ENCODE peak calls at places on chromosomes 2 and 18, in seven cellular contexts. X, Q, F, Y, T, L and M are unnamed samples.

GRCh38 chr2:130737592-130737991 is 8.7 kb downstream of the GPR148 start:
- DNase-seq in L (no peak), Y (no peak), T (no peak), F (no peak), Q (no peak), X (no peak), M (no peak)

GRCh38 chr2:3198119-3198518 is 179.5 kb downstream of the EIPR1 start:
- DNase-seq in X (no peak), Q (peak), F (no peak), Y (no peak), T (no peak), L (peak), M (no peak)

GRCh38 chr2:156841321-156841720 is 405.1 kb downstream of the GPD2 start:
- DNase-seq in T (no peak), Q (no peak), F (no peak), X (no peak), Y (no peak), L (no peak), M (no peak)

GRCh38 chr2:84830095-84830494 is 50.8 kb downstream of the TRABD2A start:
- DNase-seq in F (no peak), X (no peak), L (no peak), Q (no peak), Y (no peak), T (peak), M (no peak)

GRCh38 chr2:19653336-19653908 is 248.4 kb downstream of the TTC32 start:
- DNase-seq in X (no peak), Q (no peak), Y (no peak), T (no peak), L (no peak), F (no peak), M (no peak)

GRCh38 chr2:69830045-69830905 is 815 bp downstream of the GMCL1 start:
- DNase-seq in T (peak), Y (no peak), X (no peak), Q (peak), L (peak), F (peak), M (peak)

GRCh38 chr2:232882085-232882484 is 12.0 kb downstream of the SNORC start:
- DNase-seq in T (no peak), Y (no peak), F (no peak), L (no peak), Q (peak), X (no peak), M (no peak)

GRCh38 chr2:222038086-222038802 is 260.6 kb downstream of the PAX3 start:
- DNase-seq in X (peak), Q (peak), L (no peak), T (peak), F (peak), Y (peak), M (no peak)

GRCh38 chr2:40230717-40231300 is 221.1 kb downstream of the SLC8A1 start:
- DNase-seq in F (no peak), Q (no peak), T (no peak), X (no peak), Y (no peak), L (no peak), M (no peak)

GRCh38 chr18:54612237-54612636 is 21.2 kb downstream of the DYNAP start:
- DNase-seq in F (no peak), T (no peak), Q (no peak), X (no peak), Y (no peak), L (no peak), M (no peak)

GRCh38 chr2:231563378-231563961 is 29.2 kb upstream of the TEX44 start:
- DNase-seq in L (peak), F (no peak), T (peak), X (peak), Y (peak), Q (peak), M (no peak)

GRCh38 chr18:31454066-31454708 is 6.6 kb downstream of the DSG3 start:
- DNase-seq in F (no peak), T (peak), L (no peak), Q (no peak), Y (no peak), X (peak), M (no peak)

GRCh38 chr2:238968616-238969394 is 120.9 kb downstream of the TWIST2 start:
- DNase-seq in F (no peak), T (no peak), Q (peak), Y (no peak), X (no peak), L (no peak), M (no peak)

GRCh38 chr2:12884713-12885282 is 168.1 kb downstream of the TRIB2 start:
- DNase-seq in F (no peak), T (peak), L (no peak), Y (no peak), X (peak), Q (no peak), M (no peak)

GRCh38 chr2:27756544-27757498 is 14.7 kb upstream of the MRPL33 start:
- DNase-seq in X (no peak), F (no peak), T (no peak), Y (no peak), L (no peak), Q (no peak), M (no peak)

GRCh38 chr18:13492314-13492713 is 234.0 kb downstream of the FAM210A start:
- DNase-seq in L (no peak), T (no peak), Y (no peak), Q (no peak), F (no peak), X (no peak), M (no peak)

GRCh38 chr18:13441731-13442130 is 223.2 kb downstream of the LDLRAD4 start:
- DNase-seq in Q (no peak), X (no peak), T (no peak), Y (no peak), L (no peak), F (no peak), M (no peak)

GRCh38 chr2:72325592-72326422 is 178.1 kb upstream of the CYP26B1 start:
- DNase-seq in F (no peak), Q (peak), L (peak), Y (no peak), T (peak), X (peak), M (no peak)

GRCh38 chr18:26386002-26386401 is 159.8 kb downstream of the TAF4B start:
- DNase-seq in Y (no peak), Q (no peak), L (no peak), X (no peak), T (peak), F (no peak), M (no peak)

GRCh38 chr2:3270095-3270478 is 107.5 kb downstream of the EIPR1 start:
- DNase-seq in F (no peak), L (no peak), Q (no peak), X (no peak), T (no peak), Y (no peak), M (no peak)

GRCh38 chr2:136137982-136138381 is 20.0 kb upstream of the CXCR4 start:
- DNase-seq in T (no peak), Q (no peak), F (no peak), X (no peak), L (no peak), Y (no peak), M (no peak)

GRCh38 chr2:71358931-71359671 is 27.5 kb downstream of the ZNF638 start:
- DNase-seq in L (peak), Y (no peak), Q (no peak), X (peak), F (no peak), T (no peak), M (no peak)

GRCh38 chr2:220188031-220188430 is 560.6 kb downstream of the SLC4A3 start:
- DNase-seq in L (peak), X (peak), F (no peak), Q (no peak), Y (no peak), T (peak), M (no peak)

GRCh38 chr2:61357681-61358080 is 113.2 kb downstream of the USP34 start:
- DNase-seq in F (no peak), Y (no peak), Q (no peak), T (no peak), X (no peak), L (no peak), M (no peak)